ENCODE peak calls at places on chromosomes 3 and 15, in four cellular contexts. One of them, this sample, is unnamed.

GRCh38 chr3:187919018-187919417 is 173.8 kb upstream of the BCL6 start:
- DNase-seq in CD8-positive, alpha-beta memory T cell: peak; percentile 60
- DNase-seq in CD4-positive, alpha-beta memory T cell: peak; percentile 78
- DNase-seq in effector memory CD4-positive, alpha-beta T cell: peak; percentile 60
- DNase-seq in this sample: peak; percentile 22

GRCh38 chr3:10391391-10391790 is 70.5 kb upstream of the SEC13 start:
- DNase-seq in CD8-positive, alpha-beta memory T cell: no peak
- DNase-seq in CD4-positive, alpha-beta memory T cell: no peak
- DNase-seq in effector memory CD4-positive, alpha-beta T cell: no peak
- DNase-seq in this sample: no peak

GRCh38 chr15:85753261-85753660 is 41.5 kb downstream of the KLHL25 start:
- DNase-seq in CD4-positive, alpha-beta memory T cell: no peak
- DNase-seq in effector memory CD4-positive, alpha-beta T cell: no peak
- DNase-seq in CD8-positive, alpha-beta memory T cell: no peak
- DNase-seq in this sample: no peak

GRCh38 chr3:29577250-29577649 is 296.4 kb downstream of the RBMS3 start:
- DNase-seq in CD4-positive, alpha-beta memory T cell: no peak
- DNase-seq in effector memory CD4-positive, alpha-beta T cell: no peak
- DNase-seq in CD8-positive, alpha-beta memory T cell: no peak
- DNase-seq in this sample: no peak

GRCh38 chr3:23480324-23480704 is 277.2 kb downstream of the UBE2E2 start:
- DNase-seq in CD8-positive, alpha-beta memory T cell: no peak
- DNase-seq in effector memory CD4-positive, alpha-beta T cell: no peak
- DNase-seq in CD4-positive, alpha-beta memory T cell: no peak
- DNase-seq in this sample: no peak

GRCh38 chr3:197559662-197560061 is 3.9 kb upstream of the BDH1 start:
- DNase-seq in CD4-positive, alpha-beta memory T cell: no peak
- DNase-seq in effector memory CD4-positive, alpha-beta T cell: no peak
- DNase-seq in CD8-positive, alpha-beta memory T cell: no peak
- DNase-seq in this sample: no peak

GRCh38 chr3:124296416-124296815 is 304.5 kb upstream of the ROPN1 start:
- DNase-seq in effector memory CD4-positive, alpha-beta T cell: no peak
- DNase-seq in CD8-positive, alpha-beta memory T cell: no peak
- DNase-seq in CD4-positive, alpha-beta memory T cell: no peak
- DNase-seq in this sample: no peak

GRCh38 chr15:90650117-90650955 is 66.8 kb upstream of the BLM start:
- DNase-seq in CD8-positive, alpha-beta memory T cell: no peak
- DNase-seq in effector memory CD4-positive, alpha-beta T cell: no peak
- DNase-seq in CD4-positive, alpha-beta memory T cell: no peak
- DNase-seq in this sample: no peak

GRCh38 chr3:98777801-98778220 is 14.7 kb downstream of the ST3GAL6 start:
- DNase-seq in CD4-positive, alpha-beta memory T cell: no peak
- DNase-seq in CD8-positive, alpha-beta memory T cell: no peak
- DNase-seq in effector memory CD4-positive, alpha-beta T cell: no peak
- DNase-seq in this sample: no peak

GRCh38 chr15:43184407-43185160 is 619 bp upstream of the CCNDBP1 start:
- DNase-seq in effector memory CD4-positive, alpha-beta T cell: no peak
- DNase-seq in CD8-positive, alpha-beta memory T cell: no peak
- DNase-seq in CD4-positive, alpha-beta memory T cell: peak; percentile 46
- DNase-seq in this sample: no peak

GRCh38 chr15:71219101-71219500 is 103.8 kb downstream of the THSD4 start:
- DNase-seq in effector memory CD4-positive, alpha-beta T cell: no peak
- DNase-seq in CD4-positive, alpha-beta memory T cell: no peak
- DNase-seq in CD8-positive, alpha-beta memory T cell: no peak
- DNase-seq in this sample: no peak

GRCh38 chr3:152173627-152174026 is 95.1 kb upstream of the MBNL1 start:
- DNase-seq in effector memory CD4-positive, alpha-beta T cell: no peak
- DNase-seq in CD4-positive, alpha-beta memory T cell: no peak
- DNase-seq in CD8-positive, alpha-beta memory T cell: no peak
- DNase-seq in this sample: no peak

GRCh38 chr15:86040360-86041095 is 39.1 kb upstream of the AGBL1 start:
- DNase-seq in CD8-positive, alpha-beta memory T cell: no peak
- DNase-seq in CD4-positive, alpha-beta memory T cell: no peak
- DNase-seq in effector memory CD4-positive, alpha-beta T cell: no peak
- DNase-seq in this sample: no peak

GRCh38 chr15:80404057-80404718 is at the start of gene ARNT2:
- DNase-seq in CD8-positive, alpha-beta memory T cell: no peak
- DNase-seq in CD4-positive, alpha-beta memory T cell: no peak
- DNase-seq in effector memory CD4-positive, alpha-beta T cell: no peak
- DNase-seq in this sample: no peak

GRCh38 chr3:132038198-132038825 is 3.5 kb upstream of the CPNE4 start:
- DNase-seq in CD4-positive, alpha-beta memory T cell: no peak
- DNase-seq in CD8-positive, alpha-beta memory T cell: no peak
- DNase-seq in effector memory CD4-positive, alpha-beta T cell: no peak
- DNase-seq in this sample: no peak

GRCh38 chr15:80252281-80252619 is 237 bp upstream of the CTXND1 start:
- DNase-seq in effector memory CD4-positive, alpha-beta T cell: no peak
- DNase-seq in CD4-positive, alpha-beta memory T cell: no peak
- DNase-seq in CD8-positive, alpha-beta memory T cell: no peak
- DNase-seq in this sample: no peak

GRCh38 chr3:107384907-107385306 is 7.7 kb downstream of the CCDC54 start:
- DNase-seq in CD4-positive, alpha-beta memory T cell: no peak
- DNase-seq in effector memory CD4-positive, alpha-beta T cell: no peak
- DNase-seq in CD8-positive, alpha-beta memory T cell: no peak
- DNase-seq in this sample: no peak

GRCh38 chr3:51974963-51975856 is at the start of gene ABHD14A:
- DNase-seq in CD4-positive, alpha-beta memory T cell: peak; percentile 75
- DNase-seq in CD8-positive, alpha-beta memory T cell: peak; percentile 76
- DNase-seq in effector memory CD4-positive, alpha-beta T cell: peak; percentile 71
- DNase-seq in this sample: peak; percentile 60

GRCh38 chr15:95684693-95685115 is 645.8 kb upstream of the NR2F2 start:
- DNase-seq in effector memory CD4-positive, alpha-beta T cell: no peak
- DNase-seq in CD4-positive, alpha-beta memory T cell: no peak
- DNase-seq in CD8-positive, alpha-beta memory T cell: no peak
- DNase-seq in this sample: no peak

GRCh38 chr3:46183330-46183729 is 24.8 kb downstream of the CCR1 start:
- DNase-seq in CD8-positive, alpha-beta memory T cell: no peak
- DNase-seq in effector memory CD4-positive, alpha-beta T cell: no peak
- DNase-seq in CD4-positive, alpha-beta memory T cell: no peak
- DNase-seq in this sample: no peak

GRCh38 chr3:63896332-63897034 is 15.7 kb downstream of the SCAANT1 start:
- DNase-seq in effector memory CD4-positive, alpha-beta T cell: no peak
- DNase-seq in CD4-positive, alpha-beta memory T cell: no peak
- DNase-seq in CD8-positive, alpha-beta memory T cell: no peak
- DNase-seq in this sample: no peak

GRCh38 chr15:69653846-69654245 is 201.2 kb downstream of the RPLP1 start:
- DNase-seq in effector memory CD4-positive, alpha-beta T cell: no peak
- DNase-seq in CD8-positive, alpha-beta memory T cell: no peak
- DNase-seq in CD4-positive, alpha-beta memory T cell: no peak
- DNase-seq in this sample: no peak

GRCh38 chr3:10319251-10319650 is 1.7 kb downstream of the SEC13 start:
- DNase-seq in CD4-positive, alpha-beta memory T cell: no peak
- DNase-seq in CD8-positive, alpha-beta memory T cell: no peak
- DNase-seq in effector memory CD4-positive, alpha-beta T cell: no peak
- DNase-seq in this sample: no peak

GRCh38 chr15:91694131-91694828 is 159.2 kb upstream of the SLCO3A1 start:
- DNase-seq in CD8-positive, alpha-beta memory T cell: no peak
- DNase-seq in effector memory CD4-positive, alpha-beta T cell: no peak
- DNase-seq in CD4-positive, alpha-beta memory T cell: no peak
- DNase-seq in this sample: no peak

GRCh38 chr15:55742498-55742926 is 440 bp downstream of the PRTG start:
- DNase-seq in effector memory CD4-positive, alpha-beta T cell: no peak
- DNase-seq in CD4-positive, alpha-beta memory T cell: no peak
- DNase-seq in CD8-positive, alpha-beta memory T cell: no peak
- DNase-seq in this sample: no peak

GRCh38 chr3:177733233-177733632 is 536.0 kb upstream of the TBL1XR1 start:
- DNase-seq in CD4-positive, alpha-beta memory T cell: no peak
- DNase-seq in CD8-positive, alpha-beta memory T cell: no peak
- DNase-seq in effector memory CD4-positive, alpha-beta T cell: no peak
- DNase-seq in this sample: no peak

GRCh38 chr15:60476713-60477112 is 2.2 kb downstream of the ICE2 start:
- DNase-seq in CD4-positive, alpha-beta memory T cell: no peak
- DNase-seq in CD8-positive, alpha-beta memory T cell: no peak
- DNase-seq in effector memory CD4-positive, alpha-beta T cell: no peak
- DNase-seq in this sample: no peak

GRCh38 chr3:39334205-39334604 is 4.7 kb downstream of the CCR8 start:
- DNase-seq in CD4-positive, alpha-beta memory T cell: no peak
- DNase-seq in CD8-positive, alpha-beta memory T cell: no peak
- DNase-seq in effector memory CD4-positive, alpha-beta T cell: no peak
- DNase-seq in this sample: no peak

GRCh38 chr3:130242850-130243569 is 102.5 kb upstream of the COL6A5 start:
- DNase-seq in effector memory CD4-positive, alpha-beta T cell: no peak
- DNase-seq in CD8-positive, alpha-beta memory T cell: no peak
- DNase-seq in CD4-positive, alpha-beta memory T cell: no peak
- DNase-seq in this sample: no peak

GRCh38 chr3:153963012-153963411 is 158.2 kb upstream of the ARHGEF26 start:
- DNase-seq in effector memory CD4-positive, alpha-beta T cell: no peak
- DNase-seq in CD4-positive, alpha-beta memory T cell: no peak
- DNase-seq in CD8-positive, alpha-beta memory T cell: no peak
- DNase-seq in this sample: no peak

GRCh38 chr3:10706156-10707088 is 109.6 kb upstream of the SLC6A11 start:
- DNase-seq in CD4-positive, alpha-beta memory T cell: no peak
- DNase-seq in effector memory CD4-positive, alpha-beta T cell: no peak
- DNase-seq in CD8-positive, alpha-beta memory T cell: no peak
- DNase-seq in this sample: no peak

GRCh38 chr15:41919954-41920538 is 26.2 kb upstream of the SPTBN5 start:
- DNase-seq in CD8-positive, alpha-beta memory T cell: no peak
- DNase-seq in effector memory CD4-positive, alpha-beta T cell: no peak
- DNase-seq in CD4-positive, alpha-beta memory T cell: no peak
- DNase-seq in this sample: no peak

GRCh38 chr3:98070840-98071239 is 16.1 kb upstream of the OR5AC2 start:
- DNase-seq in CD8-positive, alpha-beta memory T cell: no peak
- DNase-seq in CD4-positive, alpha-beta memory T cell: no peak
- DNase-seq in effector memory CD4-positive, alpha-beta T cell: no peak
- DNase-seq in this sample: no peak

GRCh38 chr3:14716593-14716992 is 41.7 kb downstream of the C3orf20 start:
- DNase-seq in effector memory CD4-positive, alpha-beta T cell: no peak
- DNase-seq in CD4-positive, alpha-beta memory T cell: no peak
- DNase-seq in CD8-positive, alpha-beta memory T cell: no peak
- DNase-seq in this sample: no peak

GRCh38 chr3:157073810-157074209 is 86.1 kb downstream of the CCNL1 start:
- DNase-seq in CD4-positive, alpha-beta memory T cell: no peak
- DNase-seq in CD8-positive, alpha-beta memory T cell: no peak
- DNase-seq in effector memory CD4-positive, alpha-beta T cell: no peak
- DNase-seq in this sample: no peak

GRCh38 chr15:59069430-59069829 is 35.5 kb upstream of the CCNB2 start:
- DNase-seq in CD8-positive, alpha-beta memory T cell: no peak
- DNase-seq in effector memory CD4-positive, alpha-beta T cell: no peak
- DNase-seq in CD4-positive, alpha-beta memory T cell: no peak
- DNase-seq in this sample: no peak

GRCh38 chr3:97009427-97010019 is 195.1 kb downstream of the EPHA6 start:
- DNase-seq in effector memory CD4-positive, alpha-beta T cell: no peak
- DNase-seq in CD4-positive, alpha-beta memory T cell: no peak
- DNase-seq in CD8-positive, alpha-beta memory T cell: no peak
- DNase-seq in this sample: no peak
- H3K9me3 ChIP-seq in effector memory CD4-positive, alpha-beta T cell: no peaks in the 10 kb centered on the region
- H3K9me3 ChIP-seq in CD4-positive, alpha-beta memory T cell: no peaks in the 10 kb centered on the region
- H3K9me3 ChIP-seq in CD8-positive, alpha-beta memory T cell: no peaks in the 10 kb centered on the region
- H3K9me3 ChIP-seq in this sample: no peaks in the 10 kb centered on the region

GRCh38 chr3:44762170-44762677 is 630 bp downstream of the KIF15 start:
- DNase-seq in effector memory CD4-positive, alpha-beta T cell: no peak
- DNase-seq in CD4-positive, alpha-beta memory T cell: no peak
- DNase-seq in CD8-positive, alpha-beta memory T cell: no peak
- DNase-seq in this sample: no peak
- H3K9me3 ChIP-seq in effector memory CD4-positive, alpha-beta T cell: no peaks in the 10 kb centered on the region
- H3K9me3 ChIP-seq in CD4-positive, alpha-beta memory T cell: no peaks in the 10 kb centered on the region
- H3K9me3 ChIP-seq in CD8-positive, alpha-beta memory T cell: no peaks in the 10 kb centered on the region
- H3K9me3 ChIP-seq in this sample: no peaks in the 10 kb centered on the region

GRCh38 chr3:31652296-31652695 is 119.6 kb downstream of the STT3B start:
- DNase-seq in effector memory CD4-positive, alpha-beta T cell: no peak
- DNase-seq in CD8-positive, alpha-beta memory T cell: no peak
- DNase-seq in CD4-positive, alpha-beta memory T cell: no peak
- DNase-seq in this sample: no peak

GRCh38 chr3:31659246-31659645 is 126.5 kb downstream of the STT3B start:
- DNase-seq in effector memory CD4-positive, alpha-beta T cell: no peak
- DNase-seq in CD8-positive, alpha-beta memory T cell: no peak
- DNase-seq in CD4-positive, alpha-beta memory T cell: no peak
- DNase-seq in this sample: no peak

GRCh38 chr3:31653464-31653863 is 120.7 kb downstream of the STT3B start:
- DNase-seq in CD8-positive, alpha-beta memory T cell: no peak
- DNase-seq in CD4-positive, alpha-beta memory T cell: no peak
- DNase-seq in effector memory CD4-positive, alpha-beta T cell: no peak
- DNase-seq in this sample: no peak

GRCh38 chr3:31654998-31655397 is 122.3 kb downstream of the STT3B start:
- DNase-seq in effector memory CD4-positive, alpha-beta T cell: no peak
- DNase-seq in CD4-positive, alpha-beta memory T cell: no peak
- DNase-seq in CD8-positive, alpha-beta memory T cell: no peak
- DNase-seq in this sample: no peak
- H3K9me3 ChIP-seq in effector memory CD4-positive, alpha-beta T cell: peaks cover 60% of the 10 kb centered on the region
- H3K9me3 ChIP-seq in CD4-positive, alpha-beta memory T cell: peaks cover 61% of the 10 kb centered on the region
- H3K9me3 ChIP-seq in CD8-positive, alpha-beta memory T cell: peaks cover 48% of the 10 kb centered on the region
- H3K9me3 ChIP-seq in this sample: peaks cover 29% of the 10 kb centered on the region

GRCh38 chr3:104323226-104323625 is 1043.5 kb upstream of the ALCAM start:
- DNase-seq in CD8-positive, alpha-beta memory T cell: no peak
- DNase-seq in CD4-positive, alpha-beta memory T cell: no peak
- DNase-seq in effector memory CD4-positive, alpha-beta T cell: no peak
- DNase-seq in this sample: no peak
- H3K9me3 ChIP-seq in CD8-positive, alpha-beta memory T cell: no peaks in the 10 kb centered on the region
- H3K9me3 ChIP-seq in CD4-positive, alpha-beta memory T cell: no peaks in the 10 kb centered on the region
- H3K9me3 ChIP-seq in effector memory CD4-positive, alpha-beta T cell: no peaks in the 10 kb centered on the region
- H3K9me3 ChIP-seq in this sample: no peaks in the 10 kb centered on the region

GRCh38 chr15:23506762-23507161 is 58.7 kb upstream of the MKRN3 start:
- DNase-seq in effector memory CD4-positive, alpha-beta T cell: no peak
- DNase-seq in CD4-positive, alpha-beta memory T cell: no peak
- DNase-seq in CD8-positive, alpha-beta memory T cell: no peak
- DNase-seq in this sample: no peak
- H3K9me3 ChIP-seq in effector memory CD4-positive, alpha-beta T cell: no peaks in the 10 kb centered on the region
- H3K9me3 ChIP-seq in CD4-positive, alpha-beta memory T cell: no peaks in the 10 kb centered on the region
- H3K9me3 ChIP-seq in CD8-positive, alpha-beta memory T cell: no peaks in the 10 kb centered on the region
- H3K9me3 ChIP-seq in this sample: no peaks in the 10 kb centered on the region

GRCh38 chr15:35362195-35362829 is 183.7 kb downstream of the DPH6 start:
- DNase-seq in CD8-positive, alpha-beta memory T cell: no peak
- DNase-seq in CD4-positive, alpha-beta memory T cell: no peak
- DNase-seq in effector memory CD4-positive, alpha-beta T cell: no peak
- DNase-seq in this sample: no peak

GRCh38 chr15:35358824-35359223 is 187.1 kb downstream of the DPH6 start:
- DNase-seq in CD4-positive, alpha-beta memory T cell: no peak
- DNase-seq in CD8-positive, alpha-beta memory T cell: no peak
- DNase-seq in effector memory CD4-positive, alpha-beta T cell: no peak
- DNase-seq in this sample: no peak
- H3K9me3 ChIP-seq in CD4-positive, alpha-beta memory T cell: peaks cover 18% of the 10 kb centered on the region
- H3K9me3 ChIP-seq in CD8-positive, alpha-beta memory T cell: peaks cover 12% of the 10 kb centered on the region
- H3K9me3 ChIP-seq in effector memory CD4-positive, alpha-beta T cell: peaks cover 3% of the 10 kb centered on the region
- H3K9me3 ChIP-seq in this sample: peaks cover 4% of the 10 kb centered on the region